ENCODE peak calls at places on chromosomes 3 and 15, in nine cellular contexts. One of them, this sample, is unnamed.

GRCh38 chr3:61483997-61484396 is 77.4 kb upstream of the PTPRG start:
- DNase-seq in HuH-7: no peak
- DNase-seq in activated CD4-positive, alpha-beta T cell treated with anti-CD3 and anti-CD28 coated beads for 1 hour: no peak
- DNase-seq in caudate nucleus: no peak
- DNase-seq in LoVo: no peak
- DNase-seq in ureter: no peak
- DNase-seq in uterus: no peak
- DNase-seq in posterior vena cava: no peak
- DNase-seq in right lobe of liver: no peak
- DNase-seq in this sample: no peak

GRCh38 chr3:27454914-27455313 is 29.3 kb downstream of the SLC4A7 start:
- DNase-seq in HuH-7: no peak
- DNase-seq in uterus: no peak
- DNase-seq in right lobe of liver: no peak
- DNase-seq in activated CD4-positive, alpha-beta T cell treated with anti-CD3 and anti-CD28 coated beads for 1 hour: no peak
- DNase-seq in ureter: no peak
- DNase-seq in caudate nucleus: no peak
- DNase-seq in LoVo: no peak
- DNase-seq in posterior vena cava: no peak
- DNase-seq in this sample: no peak

GRCh38 chr3:45911496-45912226 is 25.3 kb downstream of the CCR9 start:
- DNase-seq in HuH-7: no peak
- DNase-seq in posterior vena cava: no peak
- DNase-seq in LoVo: no peak
- DNase-seq in activated CD4-positive, alpha-beta T cell treated with anti-CD3 and anti-CD28 coated beads for 1 hour: no peak
- DNase-seq in ureter: no peak
- DNase-seq in right lobe of liver: no peak
- DNase-seq in uterus: no peak
- DNase-seq in caudate nucleus: no peak
- DNase-seq in this sample: no peak

GRCh38 chr3:11438636-11439035 is 166.4 kb downstream of the ATG7 start:
- DNase-seq in right lobe of liver: no peak
- DNase-seq in activated CD4-positive, alpha-beta T cell treated with anti-CD3 and anti-CD28 coated beads for 1 hour: no peak
- DNase-seq in LoVo: no peak
- DNase-seq in ureter: no peak
- DNase-seq in posterior vena cava: no peak
- DNase-seq in HuH-7: no peak
- DNase-seq in uterus: peak
- DNase-seq in caudate nucleus: no peak
- DNase-seq in this sample: no peak

GRCh38 chr3:144272715-144273114 is 301.1 kb downstream of the DIPK2A start:
- DNase-seq in HuH-7: no peak
- DNase-seq in posterior vena cava: no peak
- DNase-seq in activated CD4-positive, alpha-beta T cell treated with anti-CD3 and anti-CD28 coated beads for 1 hour: no peak
- DNase-seq in caudate nucleus: no peak
- DNase-seq in uterus: no peak
- DNase-seq in ureter: no peak
- DNase-seq in LoVo: no peak
- DNase-seq in right lobe of liver: no peak
- DNase-seq in this sample: no peak

GRCh38 chr15:51051776-51052175 is 42.9 kb downstream of the TNFAIP8L3 start:
- DNase-seq in uterus: no peak
- DNase-seq in posterior vena cava: peak
- DNase-seq in HuH-7: no peak
- DNase-seq in LoVo: no peak
- DNase-seq in ureter: no peak
- DNase-seq in caudate nucleus: peak
- DNase-seq in right lobe of liver: no peak
- DNase-seq in activated CD4-positive, alpha-beta T cell treated with anti-CD3 and anti-CD28 coated beads for 1 hour: no peak
- DNase-seq in this sample: no peak

GRCh38 chr15:91306155-91306554 is 206.1 kb downstream of the SV2B start:
- DNase-seq in posterior vena cava: no peak
- DNase-seq in caudate nucleus: no peak
- DNase-seq in HuH-7: no peak
- DNase-seq in activated CD4-positive, alpha-beta T cell treated with anti-CD3 and anti-CD28 coated beads for 1 hour: no peak
- DNase-seq in ureter: no peak
- DNase-seq in right lobe of liver: no peak
- DNase-seq in LoVo: no peak
- DNase-seq in uterus: no peak
- DNase-seq in this sample: no peak

GRCh38 chr3:191415566-191415965 is 45.4 kb upstream of the PYDC2 start:
- DNase-seq in uterus: no peak
- DNase-seq in LoVo: no peak
- DNase-seq in activated CD4-positive, alpha-beta T cell treated with anti-CD3 and anti-CD28 coated beads for 1 hour: no peak
- DNase-seq in right lobe of liver: no peak
- DNase-seq in posterior vena cava: no peak
- DNase-seq in ureter: no peak
- DNase-seq in HuH-7: no peak
- DNase-seq in caudate nucleus: no peak
- DNase-seq in this sample: no peak

GRCh38 chr3:180744226-180744625 is 64.9 kb upstream of the CCDC39 start:
- DNase-seq in ureter: no peak
- DNase-seq in right lobe of liver: no peak
- DNase-seq in HuH-7: no peak
- DNase-seq in posterior vena cava: no peak
- DNase-seq in LoVo: no peak
- DNase-seq in activated CD4-positive, alpha-beta T cell treated with anti-CD3 and anti-CD28 coated beads for 1 hour: no peak
- DNase-seq in uterus: no peak
- DNase-seq in caudate nucleus: no peak
- DNase-seq in this sample: no peak

GRCh38 chr3:23926736-23927135 is 9.8 kb downstream of the RPL15 start:
- DNase-seq in uterus: no peak
- DNase-seq in activated CD4-positive, alpha-beta T cell treated with anti-CD3 and anti-CD28 coated beads for 1 hour: no peak
- DNase-seq in posterior vena cava: no peak
- DNase-seq in HuH-7: no peak
- DNase-seq in LoVo: no peak
- DNase-seq in right lobe of liver: no peak
- DNase-seq in caudate nucleus: no peak
- DNase-seq in ureter: no peak
- DNase-seq in this sample: no peak

GRCh38 chr3:33093847-33094246 is 3.1 kb downstream of the GLB1 start:
- DNase-seq in ureter: no peak
- DNase-seq in posterior vena cava: no peak
- DNase-seq in HuH-7: no peak
- DNase-seq in LoVo: no peak
- DNase-seq in uterus: no peak
- DNase-seq in caudate nucleus: no peak
- DNase-seq in activated CD4-positive, alpha-beta T cell treated with anti-CD3 and anti-CD28 coated beads for 1 hour: no peak
- DNase-seq in right lobe of liver: peak
- DNase-seq in this sample: peak

GRCh38 chr3:15823092-15823491 is 25.3 kb upstream of the ANKRD28 start:
- DNase-seq in ureter: no peak
- DNase-seq in posterior vena cava: no peak
- DNase-seq in activated CD4-positive, alpha-beta T cell treated with anti-CD3 and anti-CD28 coated beads for 1 hour: no peak
- DNase-seq in LoVo: no peak
- DNase-seq in uterus: no peak
- DNase-seq in right lobe of liver: no peak
- DNase-seq in HuH-7: no peak
- DNase-seq in caudate nucleus: no peak
- DNase-seq in this sample: no peak

GRCh38 chr3:53236112-53236841 is 19.5 kb downstream of the TKT start:
- DNase-seq in caudate nucleus: no peak
- DNase-seq in posterior vena cava: peak
- DNase-seq in activated CD4-positive, alpha-beta T cell treated with anti-CD3 and anti-CD28 coated beads for 1 hour: no peak
- DNase-seq in HuH-7: no peak
- DNase-seq in uterus: peak
- DNase-seq in ureter: peak
- DNase-seq in LoVo: peak
- DNase-seq in right lobe of liver: peak
- DNase-seq in this sample: peak

GRCh38 chr15:96331942-96332853 is 1.7 kb downstream of the NR2F2 start:
- DNase-seq in caudate nucleus: no peak
- DNase-seq in posterior vena cava: no peak
- DNase-seq in activated CD4-positive, alpha-beta T cell treated with anti-CD3 and anti-CD28 coated beads for 1 hour: no peak
- DNase-seq in LoVo: peak
- DNase-seq in uterus: peak
- DNase-seq in right lobe of liver: peak
- DNase-seq in HuH-7: peak
- DNase-seq in ureter: peak
- DNase-seq in this sample: no peak

GRCh38 chr3:57007513-57008415 is 52.7 kb upstream of the SPATA12 start:
- DNase-seq in HuH-7: no peak
- DNase-seq in right lobe of liver: no peak
- DNase-seq in activated CD4-positive, alpha-beta T cell treated with anti-CD3 and anti-CD28 coated beads for 1 hour: no peak
- DNase-seq in uterus: peak
- DNase-seq in caudate nucleus: no peak
- DNase-seq in LoVo: no peak
- DNase-seq in ureter: peak
- DNase-seq in posterior vena cava: peak
- DNase-seq in this sample: no peak

GRCh38 chr3:15858547-15859506 is 61.0 kb upstream of the ANKRD28 start:
- DNase-seq in HuH-7: peak
- DNase-seq in ureter: peak
- DNase-seq in caudate nucleus: no peak
- DNase-seq in posterior vena cava: peak
- DNase-seq in right lobe of liver: peak
- DNase-seq in LoVo: peak
- DNase-seq in uterus: peak
- DNase-seq in activated CD4-positive, alpha-beta T cell treated with anti-CD3 and anti-CD28 coated beads for 1 hour: peak
- DNase-seq in this sample: no peak

GRCh38 chr3:17089314-17089700 is 204.6 kb downstream of the PLCL2 start:
- DNase-seq in LoVo: no peak
- DNase-seq in HuH-7: no peak
- DNase-seq in uterus: no peak
- DNase-seq in right lobe of liver: no peak
- DNase-seq in caudate nucleus: no peak
- DNase-seq in ureter: no peak
- DNase-seq in activated CD4-positive, alpha-beta T cell treated with anti-CD3 and anti-CD28 coated beads for 1 hour: no peak
- DNase-seq in posterior vena cava: no peak
- DNase-seq in this sample: no peak

GRCh38 chr3:40753956-40754355 is 229.2 kb downstream of the ZNF621 start:
- DNase-seq in posterior vena cava: no peak
- DNase-seq in caudate nucleus: no peak
- DNase-seq in right lobe of liver: no peak
- DNase-seq in uterus: no peak
- DNase-seq in activated CD4-positive, alpha-beta T cell treated with anti-CD3 and anti-CD28 coated beads for 1 hour: no peak
- DNase-seq in ureter: no peak
- DNase-seq in HuH-7: no peak
- DNase-seq in LoVo: no peak
- DNase-seq in this sample: no peak

GRCh38 chr15:48657891-48658591 is 12.5 kb upstream of the FBN1 start:
- DNase-seq in HuH-7: no peak
- DNase-seq in right lobe of liver: no peak
- DNase-seq in caudate nucleus: no peak
- DNase-seq in posterior vena cava: no peak
- DNase-seq in uterus: peak
- DNase-seq in activated CD4-positive, alpha-beta T cell treated with anti-CD3 and anti-CD28 coated beads for 1 hour: no peak
- DNase-seq in LoVo: no peak
- DNase-seq in ureter: no peak
- DNase-seq in this sample: no peak

GRCh38 chr3:41522620-41523019 is 323.3 kb downstream of the CTNNB1 start:
- DNase-seq in LoVo: no peak
- DNase-seq in uterus: no peak
- DNase-seq in caudate nucleus: no peak
- DNase-seq in posterior vena cava: no peak
- DNase-seq in ureter: no peak
- DNase-seq in right lobe of liver: no peak
- DNase-seq in activated CD4-positive, alpha-beta T cell treated with anti-CD3 and anti-CD28 coated beads for 1 hour: no peak
- DNase-seq in HuH-7: no peak
- DNase-seq in this sample: no peak

GRCh38 chr3:112074616-112075497 is 11.3 kb upstream of the C3orf52 start:
- DNase-seq in ureter: peak
- DNase-seq in uterus: no peak
- DNase-seq in HuH-7: peak
- DNase-seq in posterior vena cava: no peak
- DNase-seq in LoVo: peak
- DNase-seq in caudate nucleus: no peak
- DNase-seq in right lobe of liver: no peak
- DNase-seq in activated CD4-positive, alpha-beta T cell treated with anti-CD3 and anti-CD28 coated beads for 1 hour: no peak
- DNase-seq in this sample: no peak

GRCh38 chr3:186461141-186461540 is 83.0 kb downstream of the CRYGS start:
- DNase-seq in LoVo: peak
- DNase-seq in caudate nucleus: no peak
- DNase-seq in posterior vena cava: no peak
- DNase-seq in activated CD4-positive, alpha-beta T cell treated with anti-CD3 and anti-CD28 coated beads for 1 hour: no peak
- DNase-seq in HuH-7: no peak
- DNase-seq in right lobe of liver: no peak
- DNase-seq in ureter: no peak
- DNase-seq in uterus: no peak
- DNase-seq in this sample: no peak

GRCh38 chr15:68650901-68651709 is 72.3 kb downstream of the CORO2B start:
- DNase-seq in HuH-7: peak
- DNase-seq in caudate nucleus: no peak
- DNase-seq in posterior vena cava: peak
- DNase-seq in uterus: peak
- DNase-seq in activated CD4-positive, alpha-beta T cell treated with anti-CD3 and anti-CD28 coated beads for 1 hour: no peak
- DNase-seq in right lobe of liver: peak
- DNase-seq in LoVo: peak
- DNase-seq in ureter: no peak
- DNase-seq in this sample: no peak

GRCh38 chr3:152298393-152299242 is 29.9 kb downstream of the MBNL1 start:
- DNase-seq in posterior vena cava: no peak
- DNase-seq in uterus: peak
- DNase-seq in caudate nucleus: peak
- DNase-seq in activated CD4-positive, alpha-beta T cell treated with anti-CD3 and anti-CD28 coated beads for 1 hour: no peak
- DNase-seq in LoVo: peak
- DNase-seq in ureter: peak
- DNase-seq in right lobe of liver: peak
- DNase-seq in HuH-7: no peak
- DNase-seq in this sample: no peak

GRCh38 chr15:101198820-101199219 is 53.0 kb downstream of the CHSY1 start:
- DNase-seq in LoVo: no peak
- DNase-seq in caudate nucleus: no peak
- DNase-seq in HuH-7: no peak
- DNase-seq in uterus: no peak
- DNase-seq in posterior vena cava: peak
- DNase-seq in ureter: no peak
- DNase-seq in right lobe of liver: no peak
- DNase-seq in activated CD4-positive, alpha-beta T cell treated with anti-CD3 and anti-CD28 coated beads for 1 hour: no peak
- DNase-seq in this sample: no peak

GRCh38 chr3:147616998-147617619 is 207.9 kb downstream of the ZIC1 start:
- DNase-seq in posterior vena cava: no peak
- DNase-seq in activated CD4-positive, alpha-beta T cell treated with anti-CD3 and anti-CD28 coated beads for 1 hour: no peak
- DNase-seq in HuH-7: no peak
- DNase-seq in LoVo: peak
- DNase-seq in uterus: no peak
- DNase-seq in right lobe of liver: no peak
- DNase-seq in ureter: no peak
- DNase-seq in caudate nucleus: no peak
- DNase-seq in this sample: no peak

GRCh38 chr3:38805004-38805403 is 11.0 kb downstream of the SCN10A start:
- DNase-seq in ureter: no peak
- DNase-seq in caudate nucleus: no peak
- DNase-seq in posterior vena cava: no peak
- DNase-seq in activated CD4-positive, alpha-beta T cell treated with anti-CD3 and anti-CD28 coated beads for 1 hour: no peak
- DNase-seq in LoVo: no peak
- DNase-seq in HuH-7: no peak
- DNase-seq in right lobe of liver: no peak
- DNase-seq in uterus: no peak
- DNase-seq in this sample: no peak

GRCh38 chr3:36867810-36868209 is 77.0 kb downstream of the TRANK1 start:
- DNase-seq in caudate nucleus: no peak
- DNase-seq in ureter: no peak
- DNase-seq in uterus: no peak
- DNase-seq in HuH-7: no peak
- DNase-seq in activated CD4-positive, alpha-beta T cell treated with anti-CD3 and anti-CD28 coated beads for 1 hour: no peak
- DNase-seq in posterior vena cava: no peak
- DNase-seq in right lobe of liver: no peak
- DNase-seq in LoVo: no peak
- DNase-seq in this sample: no peak

GRCh38 chr15:34490421-34491193 is 53.0 kb upstream of the GOLGA8A start:
- DNase-seq in LoVo: no peak
- DNase-seq in ureter: no peak
- DNase-seq in caudate nucleus: no peak
- DNase-seq in right lobe of liver: no peak
- DNase-seq in posterior vena cava: peak
- DNase-seq in uterus: no peak
- DNase-seq in activated CD4-positive, alpha-beta T cell treated with anti-CD3 and anti-CD28 coated beads for 1 hour: no peak
- DNase-seq in HuH-7: no peak
- DNase-seq in this sample: no peak

GRCh38 chr3:71489315-71489761 is 94.2 kb downstream of the FOXP1 start:
- DNase-seq in uterus: no peak
- DNase-seq in HuH-7: no peak
- DNase-seq in caudate nucleus: no peak
- DNase-seq in posterior vena cava: no peak
- DNase-seq in ureter: no peak
- DNase-seq in right lobe of liver: no peak
- DNase-seq in activated CD4-positive, alpha-beta T cell treated with anti-CD3 and anti-CD28 coated beads for 1 hour: no peak
- DNase-seq in LoVo: no peak
- DNase-seq in this sample: no peak

GRCh38 chr3:139308156-139309017 is 35.4 kb upstream of the MRPS22 start:
- DNase-seq in activated CD4-positive, alpha-beta T cell treated with anti-CD3 and anti-CD28 coated beads for 1 hour: no peak
- DNase-seq in uterus: no peak
- DNase-seq in ureter: no peak
- DNase-seq in right lobe of liver: no peak
- DNase-seq in LoVo: no peak
- DNase-seq in caudate nucleus: no peak
- DNase-seq in HuH-7: no peak
- DNase-seq in posterior vena cava: no peak
- DNase-seq in this sample: no peak